ENCODE peak calls at places on chromosomes 13 and 19, in four cellular contexts. O is uterus, L is endodermal cell, R is K562. B is an unnamed sample. For H3K27me3, H3K36me3 and H3K4me1, the result is how much of the 10 kb centered on the place peaks cover.

GRCh38 chr13:32086366-32086765 is 54.8 kb downstream of the FRY start:
- DNase-seq in O (peak), L (no peak), R (no peak), B (no peak)

GRCh38 chr13:110259651-110260050 is 47.3 kb downstream of the COL4A1 start:
- DNase-seq in R (no peak), L (no peak), O (no peak), B (no peak)

GRCh38 chr13:79070343-79070974 is 335.6 kb downstream of the RBM26 start:
- DNase-seq in R (no peak), L (no peak), O (no peak), B (no peak)

GRCh38 chr19:17184381-17184841 is 30.7 kb upstream of the USE1 start:
- DNase-seq in L (no peak), O (no peak), R (no peak), B (no peak)

GRCh38 chr19:51589511-51589910 is 18.4 kb downstream of the ZNF175 start:
- DNase-seq in O (no peak), L (no peak), R (no peak), B (no peak)

GRCh38 chr19:609001-609340 is 19.3 kb downstream of the HCN2 start:
- DNase-seq in O (no peak), R (no peak), L (no peak), B (peak)

GRCh38 chr13:49368688-49369087 is 75.2 kb downstream of the CAB39L start:
- DNase-seq in R (no peak), O (no peak), L (no peak), B (no peak)

GRCh38 chr19:39190768-39191167 is 6.0 kb upstream of the NCCRP1 start:
- DNase-seq in O (no peak), R (no peak), L (no peak), B (no peak)

GRCh38 chr13:99758465-99759162 is 213.0 kb downstream of the ZIC5 start:
- DNase-seq in L (no peak), O (no peak), R (no peak), B (no peak)

GRCh38 chr13:110140099-110140498 is 166.9 kb downstream of the COL4A1 start:
- DNase-seq in O (no peak), R (no peak), L (no peak), B (no peak)

GRCh38 chr19:35845215-35846037 is 6.9 kb downstream of the NPHS1 start:
- DNase-seq in L (peak), O (no peak), R (peak), B (no peak)

GRCh38 chr13:98581971-98582702 is 5.2 kb upstream of the STK24 start:
- DNase-seq in O (no peak), R (no peak), L (no peak), B (peak)

GRCh38 chr13:33678906-33679657 is 138.9 kb upstream of the RFC3 start:
- DNase-seq in R (peak), O (peak), L (no peak), B (no peak)

GRCh38 chr19:14479985-14480694 is 5.0 kb upstream of the PTGER1 start:
- DNase-seq in L (peak), R (peak), O (no peak), B (peak)

GRCh38 chr13:103772576-103772975 is 706.4 kb upstream of the SLC10A2 start:
- DNase-seq in L (peak), R (peak), O (no peak), B (no peak)

GRCh38 chr13:77898097-77898496 is 20.5 kb downstream of the EDNRB start:
- DNase-seq in R (no peak), L (no peak), O (no peak), B (no peak)

GRCh38 chr13:92806215-92806614 is 420.4 kb upstream of the GPC6 start:
- DNase-seq in L (no peak), R (no peak), O (no peak), B (no peak)

GRCh38 chr13:99686157-99686572 is 184.9 kb downstream of the TM9SF2 start:
- DNase-seq in L (peak), R (peak), O (no peak), B (no peak)

GRCh38 chr13:40460116-40460515 is 206.3 kb downstream of the FOXO1 start:
- DNase-seq in O (no peak), R (no peak), L (no peak), B (no peak)

GRCh38 chr13:22498006-22498405 is 682.8 kb upstream of the SGCG start:
- DNase-seq in R (no peak), O (no peak), L (no peak), B (no peak)

GRCh38 chr13:88622362-88622973 is 951.3 kb downstream of the SLITRK5 start:
- DNase-seq in L (no peak), O (no peak), R (no peak), B (no peak)

GRCh38 chr19:13210941-13211340 is 60.7 kb downstream of the IER2 start:
- DNase-seq in L (peak), O (no peak), R (no peak), B (no peak)

GRCh38 chr13:42981317-42981716 is 10.7 kb downstream of the EPSTI1 start:
- DNase-seq in L (no peak), O (no peak), R (no peak), B (no peak)

GRCh38 chr13:44413095-44413494 is 39.5 kb downstream of the SERP2 start:
- DNase-seq in O (no peak), L (no peak), R (no peak), B (no peak)

GRCh38 chr19:18924684-18925213 is 5.2 kb downstream of the DDX49 start:
- DNase-seq in R (no peak), L (no peak), O (no peak), B (no peak)

GRCh38 chr13:53782400-53783030 is 753.9 kb downstream of the OLFM4 start:
- DNase-seq in O (no peak), L (peak), R (no peak), B (peak)

GRCh38 chr19:18193388-18194207 is 580 bp downstream of the MPV17L2 start:
- DNase-seq in R (peak), L (peak), O (peak), B (peak)

GRCh38 chr13:24511019-24511823 is 1.4 kb downstream of the PARP4 start:
- DNase-seq in L (peak), O (no peak), R (peak), B (peak)

GRCh38 chr19:2375341-2376121 is 15.5 kb downstream of the TMPRSS9 start:
- DNase-seq in O (no peak), R (no peak), L (no peak), B (no peak)

GRCh38 chr19:2371656-2372055 is 11.6 kb downstream of the TMPRSS9 start:
- DNase-seq in L (no peak), O (no peak), R (no peak), B (no peak)

GRCh38 chr19:2376784-2377519 is 16.9 kb downstream of the TMPRSS9 start:
- DNase-seq in L (no peak), R (no peak), O (no peak), B (peak)

GRCh38 chr19:2372076-2372612 is 12.1 kb downstream of the TMPRSS9 start:
- DNase-seq in O (no peak), R (no peak), L (no peak), B (no peak)

GRCh38 chr19:2374808-2375207 is 14.7 kb downstream of the TMPRSS9 start:
- DNase-seq in R (no peak), O (no peak), L (no peak), B (no peak)
- H3K27me3 ChIP-seq in R (under half), O (under half), L (under half), B (under half)

GRCh38 chr19:55239004-55239403 is 10.4 kb upstream of the TMEM86B start:
- DNase-seq in L (no peak), R (no peak), O (no peak), B (no peak)
- H3K36me3 ChIP-seq in L (half or more), R (half or more), O (under half), B (half or more)

DNA sequence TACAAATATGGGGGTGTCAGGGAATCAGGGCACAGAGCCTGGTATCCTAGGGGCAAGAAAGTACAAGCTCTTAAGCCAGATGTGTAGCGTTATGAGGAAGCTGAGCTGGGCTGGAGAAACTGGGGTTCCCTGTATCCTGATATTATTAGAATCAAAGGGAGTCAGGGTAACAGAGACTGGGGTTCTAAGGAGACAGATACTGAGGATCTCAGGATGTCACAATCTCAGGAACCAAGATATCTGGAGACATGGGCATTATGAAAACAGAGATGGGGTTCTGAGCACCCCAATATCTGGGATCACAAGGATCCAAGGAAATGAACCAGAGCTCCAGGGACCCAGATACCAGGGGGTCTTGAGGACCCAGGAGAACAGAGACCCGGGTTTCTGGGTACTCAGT is 810 bp downstream of the BCL3 start:
- DNase-seq in R (no peak), L (no peak), O (no peak), B (no peak)
- H3K4me1 ChIP-seq in R (under half), L (under half), O (under half), B (under half)

DNA sequence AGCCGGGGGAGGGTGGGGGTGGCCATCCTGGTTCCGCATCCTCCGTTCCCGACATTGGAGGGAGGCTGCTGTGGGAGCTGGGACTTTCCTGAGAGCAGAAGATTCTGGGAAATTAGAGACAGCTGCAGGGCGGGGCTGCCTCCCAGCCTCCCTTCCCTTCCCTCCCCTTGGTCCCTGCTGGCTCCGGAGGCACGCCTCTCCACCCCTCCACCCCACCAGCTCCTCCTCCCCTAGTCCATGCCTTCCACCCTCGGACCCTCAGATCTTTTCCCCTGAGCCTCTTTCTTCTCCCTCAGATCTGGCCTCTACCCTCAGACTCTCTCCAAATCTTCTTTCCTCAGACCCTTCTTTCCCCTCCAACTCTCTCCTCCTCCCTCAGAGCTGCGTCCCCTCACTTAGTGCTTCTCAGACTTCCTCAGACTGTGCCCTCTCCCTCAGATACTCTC is 3.1 kb upstream of the BCL3 start:
- DNase-seq in L (peak), R (no peak), O (peak), B (peak)
- H3K27me3 ChIP-seq in L (under half), R (under half), O (under half), B (under half)

GRCh38 chr19:48598996-48599626 is 7.4 kb upstream of the SPACA4 start:
- DNase-seq in R (no peak), L (no peak), O (no peak), B (no peak)

GRCh38 chr19:48596237-48596636 is 10.3 kb upstream of the SPACA4 start:
- DNase-seq in O (no peak), L (no peak), R (no peak), B (no peak)

GRCh38 chr19:48595171-48595570 is 11.4 kb upstream of the SPACA4 start:
- DNase-seq in R (no peak), L (no peak), O (no peak), B (no peak)

GRCh38 chr19:48596679-48597465 is 9.7 kb upstream of the SPACA4 start:
- DNase-seq in O (no peak), L (no peak), R (no peak), B (no peak)

DNA sequence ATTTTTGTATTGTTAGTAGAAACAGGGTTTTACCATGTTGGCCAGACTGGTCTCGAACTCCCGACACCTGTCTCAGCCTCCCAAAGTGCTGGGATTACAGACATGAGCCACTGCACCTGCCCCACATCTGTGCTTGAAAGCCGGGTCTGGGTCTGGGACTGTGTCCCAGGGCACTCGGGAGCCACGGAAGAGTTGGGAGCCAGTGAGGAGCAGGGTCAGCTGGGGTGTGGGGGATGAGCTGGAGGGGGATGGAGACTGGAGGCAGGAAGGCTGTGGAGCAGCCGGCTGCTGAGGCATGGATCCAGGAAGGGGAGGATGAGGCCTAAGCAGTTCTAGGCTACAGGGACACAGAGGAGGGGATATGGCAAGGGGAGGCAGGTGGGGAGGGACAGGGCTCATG is 10.7 kb upstream of the SPACA4 start:
- DNase-seq in O (no peak), R (no peak), L (no peak), B (no peak)
- H3K36me3 ChIP-seq in O (under half), R (under half), L (under half), B (under half)

GRCh38 chr19:48250290-48251025 is 5.3 kb downstream of the CARD8 start:
- DNase-seq in O (no peak), L (no peak), R (no peak), B (no peak)

GRCh38 chr19:48255376-48256303 is at the start of gene CARD8:
- DNase-seq in L (peak), R (peak), O (peak), B (peak)

GRCh38 chr19:48254529-48254970 is 1.2 kb downstream of the CARD8 start:
- DNase-seq in L (no peak), O (no peak), R (no peak), B (no peak)

GRCh38 chr19:48253999-48254398 is 1.7 kb downstream of the CARD8 start:
- DNase-seq in O (no peak), L (no peak), R (no peak), B (no peak)

DNA sequence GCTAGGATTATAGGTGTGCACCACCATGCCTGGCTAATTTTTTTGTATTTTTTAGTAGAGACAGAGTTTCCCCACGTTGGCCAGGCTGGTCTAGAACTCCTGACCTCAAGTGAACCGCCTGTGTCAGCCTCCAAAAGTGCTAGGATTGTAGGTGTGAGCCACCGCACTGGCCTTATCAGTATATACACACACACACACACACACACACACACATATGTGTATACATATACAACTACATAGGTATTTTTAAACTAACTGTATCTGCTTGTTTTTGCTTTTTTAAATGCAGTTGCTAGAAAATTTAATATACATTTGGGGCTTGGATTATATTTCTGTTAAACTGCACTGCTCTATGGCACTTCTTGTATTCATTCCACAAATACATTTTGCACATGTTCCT is 3.1 kb downstream of the CARD8 start:
- DNase-seq in R (no peak), L (no peak), O (no peak), B (no peak)
- H3K4me1 ChIP-seq in R (under half), L (under half), O (under half), B (under half)

DNA sequence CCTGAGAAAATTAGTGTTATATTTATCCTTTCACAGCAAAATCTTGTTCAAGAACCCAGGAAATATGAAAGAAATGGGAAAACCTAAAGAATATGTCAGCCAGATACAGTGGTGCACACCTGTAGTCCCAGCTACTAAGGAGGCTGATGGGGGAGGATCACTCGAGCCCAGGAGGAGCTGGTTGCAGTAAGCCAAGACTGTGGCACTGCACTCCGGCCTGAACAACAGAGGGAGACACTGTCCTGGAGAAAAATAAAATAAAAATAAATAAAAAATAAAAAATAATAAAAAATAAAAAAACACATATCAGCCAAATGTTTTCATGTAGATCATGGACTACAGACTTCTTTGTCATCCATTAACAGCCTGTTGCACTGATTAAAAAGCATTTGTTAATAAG is 244.8 kb upstream of the KLHL1 start:
- DNase-seq in L (peak), R (no peak), O (no peak), B (no peak)
- H3K27me3 ChIP-seq in L (under half), R (under half), O (under half), B (under half)